ENCODE peak calls at places on chromosomes 16 and 17, in nine cellular contexts. V is testis, M is left ventricle myocardium inferior, A is transverse colon, G is heart left ventricle, Q is SK-N-SH, N is GM13977, F is epithelial cell of esophagus, H is ovary. Z is an unnamed sample.

GRCh38 chr17:511001-511690 is 158.5 kb upstream of the RPH3AL start:
- DNase-seq in H (peak), G (no peak), F (peak), M (no peak), V (no peak), N (no peak), Q (no peak), A (no peak), Z (no peak)

GRCh38 chr17:57121308-57122042 is 36.4 kb downstream of the AKAP1 start:
- DNase-seq in G (peak), H (peak), N (peak), A (no peak), F (peak), M (no peak), V (peak), Q (peak), Z (no peak)

GRCh38 chr17:49942918-49943317 is 26.1 kb upstream of the DLX4 start:
- DNase-seq in N (no peak), A (no peak), Q (no peak), G (no peak), F (no peak), H (no peak), V (no peak), M (no peak), Z (no peak)

GRCh38 chr16:11233727-11234376 is 22.2 kb downstream of the SOCS1 start:
- DNase-seq in F (no peak), M (no peak), Q (no peak), H (no peak), A (peak), G (no peak), N (no peak), V (no peak), Z (no peak)

GRCh38 chr17:64741924-64742670 is 80.0 kb upstream of the SMURF2 start:
- DNase-seq in N (no peak), G (peak), A (peak), F (no peak), H (peak), Q (no peak), V (peak), M (peak), Z (no peak)

GRCh38 chr17:20116683-20117309 is 107.6 kb downstream of the SPECC1 start:
- DNase-seq in G (no peak), N (peak), M (no peak), A (peak), Q (peak), V (peak), F (peak), H (peak), Z (peak)

GRCh38 chr16:56372938-56373337 is 52.4 kb downstream of the AMFR start:
- DNase-seq in V (no peak), M (no peak), F (no peak), H (no peak), A (no peak), Q (no peak), N (no peak), G (no peak), Z (no peak)

GRCh38 chr17:39196820-39197331 is 593 bp downstream of the CACNB1 start:
- DNase-seq in F (no peak), G (no peak), M (no peak), Q (peak), A (peak), H (peak), V (peak), N (peak), Z (no peak)

GRCh38 chr17:74512624-74513084 is 18.6 kb downstream of the CD300LB start:
- DNase-seq in V (no peak), F (no peak), G (no peak), Q (no peak), H (no peak), M (no peak), N (peak), A (no peak), Z (no peak)

GRCh38 chr16:50255538-50255937 is 10.8 kb upstream of the ADCY7 start:
- DNase-seq in N (no peak), A (no peak), H (no peak), Q (no peak), V (no peak), M (no peak), G (no peak), F (no peak), Z (no peak)

GRCh38 chr16:15648135-15648730 is 1.8 kb upstream of the NDE1 start:
- DNase-seq in H (no peak), V (peak), Q (no peak), N (no peak), A (no peak), F (peak), G (no peak), M (no peak), Z (no peak)
- TF ChIP-seq CTCF in H (no peak), V (no peak), Q (no peak), N (no peak), A (no peak), F (no peak), G (no peak), M (no peak), Z (no peak)

GRCh38 chr16:88071908-88072307 is 120.7 kb downstream of the BANP start:
- DNase-seq in V (no peak), H (no peak), G (peak), F (no peak), Q (no peak), M (no peak), A (no peak), N (no peak), Z (no peak)

GRCh38 chr16:88070989-88071625 is 119.9 kb downstream of the BANP start:
- DNase-seq in M (no peak), Q (no peak), N (no peak), H (no peak), A (no peak), F (no peak), G (peak), V (no peak), Z (no peak)

GRCh38 chr16:88072571-88073001 is 121.4 kb downstream of the BANP start:
- DNase-seq in G (peak), M (no peak), A (no peak), N (peak), H (no peak), F (no peak), Q (no peak), V (no peak), Z (no peak)

GRCh38 chr16:88074041-88074440 is 122.8 kb downstream of the BANP start:
- DNase-seq in H (no peak), N (no peak), M (no peak), A (no peak), V (no peak), F (no peak), Q (no peak), G (no peak), Z (no peak)

DNA sequence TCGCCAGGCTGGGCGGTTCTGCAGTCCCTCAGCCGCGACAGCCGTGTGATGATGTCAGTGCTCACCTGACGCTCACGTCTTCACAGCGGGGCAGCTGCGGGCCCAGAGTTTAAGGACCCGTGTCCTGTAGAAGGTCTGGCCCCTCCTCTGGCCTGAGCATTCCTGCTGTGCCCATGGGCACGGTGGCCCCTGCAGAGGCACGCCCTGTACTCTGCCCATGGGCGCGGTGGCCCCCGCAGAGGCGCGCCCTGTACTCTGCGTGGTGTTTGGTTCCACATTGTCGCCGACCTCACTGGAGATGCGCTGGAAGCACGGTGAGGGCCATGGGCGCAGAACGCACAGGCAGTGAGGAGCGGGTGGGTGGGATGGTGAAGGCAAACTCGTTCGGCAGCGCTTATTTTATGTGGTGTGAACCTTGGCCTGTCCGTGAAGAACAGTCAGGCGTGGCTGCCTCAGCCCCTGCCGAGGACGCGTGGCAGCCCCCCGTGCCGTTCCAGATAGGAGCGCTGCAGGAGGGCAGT is 122.0 kb downstream of the BANP start:
- DNase-seq in F (no peak), N (peak), G (peak), V (no peak), A (no peak), H (no peak), M (no peak), Q (no peak), Z (no peak)
- TF ChIP-seq CTCF in F (no peak), N (no peak), G (no peak), V (no peak), A (no peak), H (no peak), M (no peak), Q (no peak), Z (no peak)

GRCh38 chr16:84156342-84156784 is 11.3 kb downstream of the DNAAF1 start:
- DNase-seq in H (no peak), A (no peak), Q (no peak), F (peak), M (no peak), N (no peak), V (no peak), G (no peak), Z (no peak)
- TF ChIP-seq CTCF in H (no peak), A (no peak), Q (no peak), F (peak), M (no peak), N (no peak), V (no peak), G (no peak), Z (no peak)

GRCh38 chr16:27177031-27177774 is 26.1 kb upstream of the KDM8 start:
- DNase-seq in N (no peak), M (no peak), F (peak), A (no peak), Q (no peak), G (no peak), H (no peak), V (no peak), Z (no peak)

GRCh38 chr16:27175888-27176287 is 27.4 kb upstream of the KDM8 start:
- DNase-seq in Q (no peak), H (no peak), G (no peak), M (no peak), F (no peak), N (no peak), V (no peak), A (no peak), Z (no peak)

GRCh38 chr16:27179500-27180072 is 23.7 kb upstream of the KDM8 start:
- DNase-seq in M (peak), V (peak), N (peak), F (peak), Q (peak), A (peak), G (peak), H (peak), Z (peak)

DNA sequence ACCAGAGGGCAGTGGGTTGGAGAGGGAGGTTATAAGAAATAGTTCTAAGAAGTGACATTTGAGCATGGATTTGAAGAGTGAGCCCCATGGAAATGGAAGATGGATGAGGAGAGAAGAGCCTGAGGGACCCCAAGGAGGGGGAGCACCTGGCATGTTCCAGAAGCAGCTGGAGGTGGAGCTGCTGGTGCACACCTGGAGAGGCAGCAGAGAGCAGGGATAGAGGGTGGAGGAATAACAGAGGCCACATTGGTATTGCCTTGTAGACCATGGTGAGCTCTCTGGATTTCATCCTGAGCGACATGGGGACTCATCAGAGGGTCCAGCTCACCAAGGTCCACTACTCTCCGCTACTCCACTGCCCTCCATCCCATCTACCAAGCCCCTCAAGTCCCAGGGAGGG is 22.3 kb upstream of the KDM8 start:
- DNase-seq in A (no peak), N (no peak), Q (peak), V (no peak), F (no peak), G (no peak), M (no peak), H (no peak), Z (no peak)
- TF ChIP-seq CTCF in A (no peak), N (peak), Q (no peak), V (no peak), F (peak), G (no peak), M (no peak), H (no peak), Z (no peak)

DNA sequence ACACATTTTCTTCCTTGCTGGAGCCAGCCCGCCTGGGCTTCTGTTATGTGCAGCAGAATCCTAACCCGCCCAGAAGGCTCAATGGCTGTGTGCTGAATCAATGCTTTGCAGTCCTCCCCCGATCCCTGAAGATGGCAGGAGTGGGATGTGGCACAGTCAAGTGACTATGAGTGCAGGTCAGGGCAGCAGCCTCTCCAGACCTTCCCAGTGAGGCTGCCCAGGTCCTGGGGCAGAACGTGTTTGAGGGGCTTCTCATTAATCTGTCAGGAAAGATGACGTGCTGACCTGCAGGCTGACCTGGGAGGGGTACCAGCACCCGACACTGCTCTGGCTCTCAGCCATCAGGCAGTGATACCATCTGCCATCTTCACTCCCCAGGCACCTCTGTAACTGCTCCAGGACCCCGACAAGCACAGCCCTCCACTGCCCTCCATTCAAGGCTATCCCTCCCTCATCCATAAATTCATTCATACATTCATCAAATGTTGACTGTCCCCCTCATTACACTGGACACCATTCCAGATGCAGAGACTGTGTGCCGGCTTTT is 35.1 kb downstream of the LRRC75A start:
- DNase-seq in H (no peak), G (no peak), N (no peak), V (peak), F (no peak), Q (peak), A (no peak), M (no peak), Z (no peak)
- TF ChIP-seq CTCF in H (no peak), G (no peak), N (no peak), V (no peak), F (no peak), Q (no peak), A (no peak), M (no peak), Z (no peak)

DNA sequence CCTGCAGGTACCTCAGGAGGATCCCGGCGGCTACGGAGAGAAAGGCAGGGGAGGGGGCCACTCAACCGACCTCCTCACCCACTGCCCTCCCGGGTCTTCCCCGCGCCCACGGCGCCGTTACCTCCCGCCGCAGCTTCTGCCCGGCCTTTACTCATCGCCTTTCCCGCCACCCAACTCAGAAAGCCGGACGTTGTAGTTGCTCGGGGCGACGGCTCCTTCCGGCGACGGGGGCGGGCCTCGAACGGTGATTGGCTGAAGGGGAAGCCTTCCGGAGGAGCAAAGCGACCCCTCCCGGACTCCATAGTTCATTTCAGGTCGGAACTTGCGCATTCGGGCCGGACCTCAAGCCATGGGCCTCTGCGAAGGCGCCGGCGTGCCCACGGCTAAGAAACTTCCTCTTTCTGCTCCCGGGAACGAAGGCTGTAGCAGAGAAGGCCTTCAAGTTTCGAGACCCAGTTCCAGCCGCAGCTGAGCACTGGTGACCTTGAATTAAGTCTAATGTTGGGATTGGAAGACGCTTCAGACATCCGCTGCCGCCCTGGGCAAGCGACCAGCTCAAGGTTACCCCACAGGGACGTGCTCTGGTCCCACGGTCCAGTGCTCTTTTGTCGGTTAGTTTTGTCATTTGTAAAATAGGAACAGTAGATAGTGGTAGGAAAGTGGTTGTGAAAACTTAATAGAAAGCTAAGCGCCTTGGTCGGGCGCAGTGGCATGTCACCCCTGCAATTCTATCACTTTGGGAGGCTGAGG is at the start of gene PSMC3IP:
- DNase-seq in Q (peak), A (peak), H (peak), G (peak), V (peak), F (peak), N (peak), M (peak), Z (peak)
- TF ChIP-seq CTCF in Q (peak), A (peak), H (no peak), G (peak), V (no peak), F (peak), N (peak), M (peak), Z (peak)

DNA sequence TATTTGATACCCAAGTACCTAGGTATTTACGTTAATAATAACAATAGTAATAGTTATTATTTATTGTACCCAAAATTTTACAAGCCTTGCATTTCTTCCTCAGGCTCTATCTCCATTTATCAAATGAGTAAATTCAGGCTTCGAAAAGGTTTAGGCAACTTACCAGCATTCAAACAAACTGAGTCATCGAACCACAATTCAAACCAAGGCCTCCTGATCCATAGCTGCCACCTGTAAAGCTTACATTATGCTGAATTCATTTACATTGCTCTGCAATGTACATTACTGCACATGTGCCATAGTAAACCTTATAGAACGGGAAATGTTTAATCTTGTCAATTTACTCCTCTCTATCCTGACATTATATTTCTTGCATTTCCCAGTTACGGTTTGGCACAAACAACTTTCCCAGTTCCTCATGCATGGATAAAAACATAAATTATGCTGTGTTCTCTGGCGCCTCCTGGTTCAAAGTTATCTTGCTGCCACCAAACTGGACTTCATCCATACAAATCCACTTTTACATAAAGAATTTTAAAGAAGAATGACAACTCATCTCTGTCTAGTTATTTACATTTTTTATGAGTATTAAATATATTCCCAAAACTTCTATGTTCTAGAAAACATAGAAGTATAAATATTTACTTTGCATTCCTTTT is 360.6 kb upstream of the SOX9 start:
- DNase-seq in F (peak), Q (no peak), V (peak), N (no peak), G (no peak), H (no peak), M (no peak), A (no peak), Z (no peak)
- TF ChIP-seq CTCF in F (peak), Q (peak), V (no peak), N (no peak), G (no peak), H (no peak), M (no peak), A (no peak), Z (no peak)

Z was measured in natural killer cell.